ENCODE peak calls at places on chromosomes 16 and 17, in four cellular contexts. N, C, B and X are unnamed samples.

GRCh38 chr16:49703494-49703893 is 152.4 kb downstream of the ZNF423 start:
- DNase-seq in N (no peak), C (no peak), B (no peak), X (no peak)

GRCh38 chr17:27366438-27366837 is 72.5 kb downstream of the WSB1 start:
- DNase-seq in N (no peak), C (peak; percentile 12), B (no peak), X (no peak)

GRCh38 chr16:55367301-55367745 is 43.3 kb downstream of the IRX6 start:
- DNase-seq in N (no peak), C (peak; percentile 36), B (no peak), X (no peak)

GRCh38 chr16:64712027-64712426 is 409.8 kb downstream of the CDH11 start:
- DNase-seq in N (peak; percentile 40), C (no peak), B (no peak), X (no peak)

GRCh38 chr16:50539822-50540710 is 8.1 kb upstream of the NKD1 start:
- DNase-seq in N (no peak), C (no peak), B (peak; percentile 63), X (no peak)

GRCh38 chr17:78933025-78933958 is 8.1 kb upstream of the TIMP2 start:
- DNase-seq in N (peak; percentile 98), C (peak; percentile 100), B (peak; percentile 61), X (peak; percentile 82)

GRCh38 chr17:40541873-40542561 is 23.3 kb downstream of the CCR7 start:
- DNase-seq in N (no peak), C (peak; percentile 69), B (no peak), X (no peak)

GRCh38 chr17:28570716-28571254 is 539 bp downstream of the PIGS start:
- DNase-seq in N (peak; percentile 47), C (peak; percentile 52), B (peak; percentile 75), X (peak; percentile 77)

GRCh38 chr16:75491876-75492275 is 3.4 kb downstream of the CHST6 start:
- DNase-seq in N (no peak), C (peak; percentile 28), B (peak; percentile 92), X (no peak)

GRCh38 chr17:21005367-21005766 is 37.4 kb downstream of the USP22 start:
- DNase-seq in N (no peak), C (no peak), B (no peak), X (peak; percentile 15)

GRCh38 chr16:79267781-79268180 is 332.8 kb downstream of the MAF start:
- DNase-seq in N (no peak), C (no peak), B (no peak), X (no peak)

GRCh38 chr17:83026311-83026811 is 53.0 kb upstream of the METRNL start:
- DNase-seq in N (no peak), C (no peak), B (no peak), X (no peak)

GRCh38 chr16:57341441-57342303 is 16.9 kb upstream of the CCL22 start:
- DNase-seq in N (peak; percentile 88), C (peak; percentile 94), B (no peak), X (no peak)

GRCh38 chr16:24493859-24494258 is 45.5 kb upstream of the RBBP6 start:
- DNase-seq in N (no peak), C (peak; percentile 26), B (no peak), X (no peak)

GRCh38 chr17:83091257-83092141 is 12.1 kb downstream of the METRNL start:
- DNase-seq in N (no peak), C (peak; percentile 72), B (no peak), X (no peak)

GRCh38 chr17:14289162-14289561 is 11.7 kb upstream of the HS3ST3B1 start:
- DNase-seq in N (no peak), C (no peak), B (no peak), X (no peak)

GRCh38 chr17:14205992-14206461 is 30.6 kb downstream of the CDRT15 start:
- DNase-seq in N (no peak), C (no peak), B (no peak), X (peak; percentile 91)

GRCh38 chr16:1081734-1082265 is 9.3 kb downstream of the SSTR5 start:
- DNase-seq in N (no peak), C (no peak), B (no peak), X (no peak)

GRCh38 chr17:51853857-51854256 is 304.7 kb downstream of the CA10 start:
- DNase-seq in N (no peak), C (no peak), B (no peak), X (no peak)

GRCh38 chr17:29566473-29567361 is at the start of gene ABHD15:
- DNase-seq in N (peak; percentile 78), C (peak; percentile 92), B (peak; percentile 47), X (peak; percentile 90)

GRCh38 chr17:69269174-69269998 is 40.8 kb upstream of the ABCA10 start:
- DNase-seq in N (peak; percentile 14), C (peak; percentile 59), B (no peak), X (no peak)

GRCh38 chr17:31148205-31148604 is 53.4 kb downstream of the NF1 start:
- DNase-seq in N (peak; percentile 40), C (no peak), B (no peak), X (no peak)

GRCh38 chr17:3693829-3694231 is 2.1 kb downstream of the P2RX5 start:
- DNase-seq in N (no peak), C (no peak), B (no peak), X (no peak)

GRCh38 chr17:3695723-3696411 is at the start of gene P2RX5:
- DNase-seq in N (peak; percentile 38), C (peak; percentile 54), B (peak; percentile 72), X (no peak)

GRCh38 chr17:3697157-3697515 is 1.2 kb upstream of the P2RX5 start:
- DNase-seq in N (no peak), C (no peak), B (no peak), X (no peak)

GRCh38 chr17:3693099-3693498 is 2.9 kb downstream of the P2RX5 start:
- DNase-seq in N (no peak), C (no peak), B (no peak), X (no peak)

DNA sequence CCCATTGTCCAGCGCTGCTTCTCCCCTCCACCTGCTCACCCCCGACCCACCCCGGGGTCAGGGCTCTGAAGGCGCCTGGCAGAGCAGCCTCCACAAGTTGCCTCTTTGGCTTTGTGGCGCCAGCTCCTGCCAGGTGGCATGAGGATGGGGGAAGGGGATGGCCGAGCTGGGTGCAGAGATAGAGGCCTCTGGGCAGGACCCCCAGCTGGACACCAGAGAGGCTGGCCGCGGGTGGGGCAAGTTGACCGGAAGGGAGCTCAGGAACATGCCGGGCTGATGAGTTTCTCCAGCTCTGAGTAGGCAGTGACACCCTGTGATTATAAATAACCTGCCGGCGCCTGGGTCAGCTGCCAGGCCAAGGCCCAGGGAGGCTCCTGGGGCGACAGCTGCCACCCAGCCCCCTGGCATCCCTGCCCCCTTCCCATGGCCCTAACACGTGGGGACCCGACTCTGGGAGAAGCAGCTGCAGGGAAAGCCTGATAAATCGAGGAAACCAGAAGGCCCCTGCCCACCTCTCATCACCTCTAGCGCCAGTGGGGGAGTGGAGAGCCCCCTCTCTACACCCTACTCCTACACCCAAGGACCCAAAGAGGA is 729 bp downstream of the P2RX5 start:
- DNase-seq in N (no peak), C (peak; percentile 50), B (no peak), X (no peak)
- H3K9ac ChIP-seq in N (no peak overlapping the region), C (no peak overlapping the region), B (no peak overlapping the region), X (no peak overlapping the region)

GRCh38 chr17:80028030-80028429 is 7.6 kb downstream of the TBC1D16 start:
- DNase-seq in N (no peak), C (no peak), B (no peak), X (no peak)

GRCh38 chr17:80031691-80032480 is 3.8 kb downstream of the TBC1D16 start:
- DNase-seq in N (no peak), C (no peak), B (no peak), X (no peak)

GRCh38 chr17:80029235-80029974 is 6.3 kb downstream of the TBC1D16 start:
- DNase-seq in N (peak; percentile 83), C (peak; percentile 86), B (peak; percentile 60), X (peak; percentile 93)

GRCh38 chr17:80032614-80033171 is 3.0 kb downstream of the TBC1D16 start:
- DNase-seq in N (no peak), C (no peak), B (no peak), X (no peak)

GRCh38 chr17:80030730-80031410 is 4.8 kb downstream of the TBC1D16 start:
- DNase-seq in N (no peak), C (no peak), B (no peak), X (peak; percentile 87)
- H3K4me1 ChIP-seq in N (peaks cover 14% of the 10 kb centered on the region), C (peaks cover 28% of the 10 kb centered on the region), B (peaks cover 2% of the 10 kb centered on the region), X (peaks cover 26% of the 10 kb centered on the region)

GRCh38 chr17:77148959-77149510 is 8.3 kb downstream of the SEC14L1 start:
- DNase-seq in N (no peak), C (no peak), B (no peak), X (no peak)
- H3K27ac ChIP-seq in N (peak overlapping the region; percentile 11), C (no peak overlapping the region), B (no peak overlapping the region), X (peak overlapping the region; percentile 90)

GRCh38 chr17:978110-979093 is 1.2 kb downstream of the NXN start:
- DNase-seq in N (peak; percentile 68), C (peak; percentile 59), B (peak; percentile 48), X (peak; percentile 81)
- H3K9ac ChIP-seq in N (peak overlapping the region; percentile 81), C (peak overlapping the region; percentile 84), B (peak overlapping the region; percentile 99), X (no peak overlapping the region)

DNA sequence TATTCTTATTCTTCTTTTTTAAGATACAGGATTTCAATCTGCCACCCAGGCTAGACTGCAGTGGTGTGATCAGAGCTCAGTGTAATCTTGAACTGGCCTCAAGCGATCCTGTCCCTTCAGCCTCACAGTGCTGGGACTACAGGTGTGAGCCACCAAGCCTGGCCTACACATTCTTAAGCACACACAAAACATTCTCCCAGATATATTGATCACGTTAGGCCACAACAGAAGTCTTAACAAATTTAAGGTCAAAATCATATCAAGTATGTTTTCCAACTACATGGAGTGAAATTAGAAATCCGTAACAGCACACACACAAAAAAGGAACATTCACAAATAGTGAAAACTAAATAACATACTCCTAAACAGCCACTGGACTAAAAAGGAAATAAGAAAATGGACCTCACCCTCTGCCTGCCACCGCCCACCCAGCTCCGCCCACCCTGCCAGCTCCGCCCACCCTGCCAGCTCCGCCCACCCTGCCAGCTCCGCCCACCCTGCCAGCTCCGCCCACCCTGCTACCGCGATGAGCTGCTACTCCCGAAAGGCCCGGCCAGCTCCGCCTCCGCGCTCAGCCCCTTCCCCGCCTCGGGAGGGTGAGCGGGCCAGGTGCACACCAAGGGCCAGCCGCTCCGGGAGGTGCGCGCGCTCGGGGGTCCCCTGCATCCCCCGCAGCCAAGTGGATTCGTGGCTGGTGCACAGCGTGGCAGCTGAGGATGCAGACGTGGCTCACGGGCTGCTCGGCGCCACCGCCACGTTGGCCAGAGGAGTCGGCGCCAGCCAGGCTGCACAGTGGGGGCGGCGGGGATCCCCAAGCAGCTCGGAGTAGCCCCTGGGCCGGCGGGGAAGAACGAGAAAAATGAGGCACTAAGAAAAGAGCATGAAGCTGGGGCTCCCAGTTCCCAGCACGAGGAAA is 41.2 kb downstream of the C16orf87 start:
- DNase-seq in N (peak; percentile 62), C (peak; percentile 80), B (peak; percentile 84), X (peak; percentile 93)
- H3K4me1 ChIP-seq in N (peaks cover 4% of the 10 kb centered on the region), C (no peaks in the 10 kb centered on the region), B (peaks cover 2% of the 10 kb centered on the region), X (peaks cover 4% of the 10 kb centered on the region)